ENCODE peak calls at places on chromosome 1, in five cellular contexts. One of them, this sample, is unnamed.

GRCh38 chr1:63908016-63908415 is 134.2 kb downstream of the ROR1 start:
- DNase-seq in activated naive CD4-positive, alpha-beta T cell: no peak
- DNase-seq in H4: peak
- DNase-seq in Peyer's patch: no peak
- DNase-seq in tibial artery: no peak
- DNase-seq in this sample: no peak

GRCh38 chr1:9078035-9078948 is 8.9 kb upstream of the SLC2A5 start:
- DNase-seq in activated naive CD4-positive, alpha-beta T cell: no peak
- DNase-seq in H4: peak
- DNase-seq in Peyer's patch: peak
- DNase-seq in tibial artery: no peak
- DNase-seq in this sample: peak

GRCh38 chr1:18938008-18938706 is 18.3 kb downstream of the IFFO2 start:
- DNase-seq in activated naive CD4-positive, alpha-beta T cell: no peak
- DNase-seq in H4: no peak
- DNase-seq in Peyer's patch: no peak
- DNase-seq in tibial artery: no peak
- DNase-seq in this sample: no peak

GRCh38 chr1:220409751-220410370 is 118.1 kb upstream of the MARK1 start:
- DNase-seq in activated naive CD4-positive, alpha-beta T cell: no peak
- DNase-seq in H4: no peak
- DNase-seq in Peyer's patch: no peak
- DNase-seq in tibial artery: no peak
- DNase-seq in this sample: no peak

GRCh38 chr1:88799433-88799832 is 91.9 kb downstream of the GTF2B start:
- DNase-seq in activated naive CD4-positive, alpha-beta T cell: no peak
- DNase-seq in H4: no peak
- DNase-seq in Peyer's patch: no peak
- DNase-seq in tibial artery: no peak
- DNase-seq in this sample: no peak

GRCh38 chr1:77288275-77288674 is 6.5 kb downstream of the AK5 start:
- DNase-seq in activated naive CD4-positive, alpha-beta T cell: no peak
- DNase-seq in H4: no peak
- DNase-seq in Peyer's patch: no peak
- DNase-seq in tibial artery: no peak
- DNase-seq in this sample: peak

GRCh38 chr1:235835226-235835625 is 31.5 kb downstream of the LYST start:
- DNase-seq in activated naive CD4-positive, alpha-beta T cell: no peak
- DNase-seq in H4: no peak
- DNase-seq in Peyer's patch: no peak
- DNase-seq in tibial artery: peak
- DNase-seq in this sample: no peak

GRCh38 chr1:183278736-183279591 is 92.9 kb downstream of the LAMC2 start:
- DNase-seq in activated naive CD4-positive, alpha-beta T cell: no peak
- DNase-seq in H4: peak
- DNase-seq in Peyer's patch: no peak
- DNase-seq in tibial artery: no peak
- DNase-seq in this sample: peak

GRCh38 chr1:212782422-212783154 is 9.0 kb downstream of the NSL1 start:
- DNase-seq in activated naive CD4-positive, alpha-beta T cell: no peak
- DNase-seq in H4: peak
- DNase-seq in Peyer's patch: no peak
- DNase-seq in tibial artery: no peak
- DNase-seq in this sample: peak

GRCh38 chr1:157040802-157041201 is 4.7 kb downstream of the ARHGEF11 start:
- DNase-seq in activated naive CD4-positive, alpha-beta T cell: no peak
- DNase-seq in H4: no peak
- DNase-seq in Peyer's patch: no peak
- DNase-seq in tibial artery: no peak
- DNase-seq in this sample: peak

GRCh38 chr1:98919652-98920051 is 85.0 kb downstream of the PLPPR5 start:
- DNase-seq in activated naive CD4-positive, alpha-beta T cell: no peak
- DNase-seq in H4: no peak
- DNase-seq in Peyer's patch: no peak
- DNase-seq in tibial artery: no peak
- DNase-seq in this sample: no peak

GRCh38 chr1:71770121-71770520 is 512.2 kb downstream of the NEGR1 start:
- DNase-seq in activated naive CD4-positive, alpha-beta T cell: no peak
- DNase-seq in H4: peak
- DNase-seq in Peyer's patch: no peak
- DNase-seq in tibial artery: no peak
- DNase-seq in this sample: peak

GRCh38 chr1:227587968-227588367 is 24.6 kb downstream of the ZNF678 start:
- DNase-seq in activated naive CD4-positive, alpha-beta T cell: no peak
- DNase-seq in H4: no peak
- DNase-seq in Peyer's patch: no peak
- DNase-seq in tibial artery: no peak
- DNase-seq in this sample: no peak

GRCh38 chr1:85229574-85230097 is 28.8 kb upstream of the SYDE2 start:
- DNase-seq in activated naive CD4-positive, alpha-beta T cell: no peak
- DNase-seq in H4: no peak
- DNase-seq in Peyer's patch: no peak
- DNase-seq in tibial artery: no peak
- DNase-seq in this sample: peak

GRCh38 chr1:119948342-119949214 is 52.3 kb upstream of the ADAM30 start:
- DNase-seq in activated naive CD4-positive, alpha-beta T cell: peak
- DNase-seq in H4: peak
- DNase-seq in Peyer's patch: peak
- DNase-seq in tibial artery: peak
- DNase-seq in this sample: peak

GRCh38 chr1:119829636-119830035 is 18.4 kb upstream of the REG4 start:
- DNase-seq in activated naive CD4-positive, alpha-beta T cell: no peak
- DNase-seq in H4: no peak
- DNase-seq in Peyer's patch: no peak
- DNase-seq in tibial artery: no peak
- DNase-seq in this sample: no peak

GRCh38 chr1:201137579-201138310 is 10.8 kb upstream of the ASCL5 start:
- DNase-seq in activated naive CD4-positive, alpha-beta T cell: no peak
- DNase-seq in H4: peak
- DNase-seq in Peyer's patch: no peak
- DNase-seq in tibial artery: peak
- DNase-seq in this sample: peak

GRCh38 chr1:166304131-166304530 is 137.3 kb upstream of the FAM78B start:
- DNase-seq in activated naive CD4-positive, alpha-beta T cell: no peak
- DNase-seq in H4: no peak
- DNase-seq in Peyer's patch: no peak
- DNase-seq in tibial artery: no peak
- DNase-seq in this sample: no peak

GRCh38 chr1:156927215-156928042 is 7.0 kb downstream of the LRRC71 start:
- DNase-seq in activated naive CD4-positive, alpha-beta T cell: no peak
- DNase-seq in H4: peak
- DNase-seq in Peyer's patch: peak
- DNase-seq in tibial artery: peak
- DNase-seq in this sample: peak

GRCh38 chr1:61670016-61670415 is 54.9 kb downstream of the TM2D1 start:
- DNase-seq in activated naive CD4-positive, alpha-beta T cell: no peak
- DNase-seq in H4: no peak
- DNase-seq in Peyer's patch: no peak
- DNase-seq in tibial artery: no peak
- DNase-seq in this sample: no peak

GRCh38 chr1:213761845-213762407 is 225.8 kb upstream of the PROX1 start:
- DNase-seq in activated naive CD4-positive, alpha-beta T cell: peak
- DNase-seq in H4: peak
- DNase-seq in Peyer's patch: no peak
- DNase-seq in tibial artery: no peak
- DNase-seq in this sample: peak

GRCh38 chr1:77412069-77412793 is 130.4 kb downstream of the AK5 start:
- DNase-seq in activated naive CD4-positive, alpha-beta T cell: no peak
- DNase-seq in H4: peak
- DNase-seq in Peyer's patch: no peak
- DNase-seq in tibial artery: no peak
- DNase-seq in this sample: peak

GRCh38 chr1:77825356-77825709 is 45.9 kb downstream of the MIGA1 start:
- DNase-seq in activated naive CD4-positive, alpha-beta T cell: no peak
- DNase-seq in H4: peak
- DNase-seq in Peyer's patch: peak
- DNase-seq in tibial artery: no peak
- DNase-seq in this sample: peak

GRCh38 chr1:74343191-74343590 is 108.0 kb downstream of the TNNI3K start:
- DNase-seq in activated naive CD4-positive, alpha-beta T cell: no peak
- DNase-seq in H4: no peak
- DNase-seq in Peyer's patch: no peak
- DNase-seq in tibial artery: no peak
- DNase-seq in this sample: peak

GRCh38 chr1:67840449-67840848 is 7.2 kb upstream of the GNG12 start:
- DNase-seq in activated naive CD4-positive, alpha-beta T cell: no peak
- DNase-seq in H4: peak
- DNase-seq in Peyer's patch: no peak
- DNase-seq in tibial artery: no peak
- DNase-seq in this sample: peak

GRCh38 chr1:46804926-46805325 is 6.1 kb downstream of the CYP4B1 start:
- DNase-seq in activated naive CD4-positive, alpha-beta T cell: no peak
- DNase-seq in H4: no peak
- DNase-seq in Peyer's patch: no peak
- DNase-seq in tibial artery: no peak
- DNase-seq in this sample: no peak

GRCh38 chr1:3178279-3178678 is 109.3 kb downstream of the PRDM16 start:
- DNase-seq in activated naive CD4-positive, alpha-beta T cell: no peak
- DNase-seq in H4: no peak
- DNase-seq in Peyer's patch: no peak
- DNase-seq in tibial artery: no peak
- DNase-seq in this sample: no peak

GRCh38 chr1:21318714-21319159 is 28.5 kb upstream of the ECE1 start:
- DNase-seq in activated naive CD4-positive, alpha-beta T cell: no peak
- DNase-seq in H4: no peak
- DNase-seq in Peyer's patch: peak
- DNase-seq in tibial artery: peak
- DNase-seq in this sample: no peak

GRCh38 chr1:64019818-64020217 is 183.6 kb upstream of the UBE2U start:
- DNase-seq in activated naive CD4-positive, alpha-beta T cell: no peak
- DNase-seq in H4: peak
- DNase-seq in Peyer's patch: peak
- DNase-seq in tibial artery: peak
- DNase-seq in this sample: peak

GRCh38 chr1:153963850-153964331 is 554 bp upstream of the SLC39A1 start:
- DNase-seq in activated naive CD4-positive, alpha-beta T cell: no peak
- DNase-seq in H4: no peak
- DNase-seq in Peyer's patch: peak
- DNase-seq in tibial artery: no peak
- DNase-seq in this sample: peak

GRCh38 chr1:244836135-244836521 is 670 bp downstream of the COX20 start:
- DNase-seq in activated naive CD4-positive, alpha-beta T cell: no peak
- DNase-seq in H4: no peak
- DNase-seq in Peyer's patch: no peak
- DNase-seq in tibial artery: no peak
- DNase-seq in this sample: peak

GRCh38 chr1:217907504-217907903 is 276.4 kb downstream of the SPATA17 start:
- DNase-seq in activated naive CD4-positive, alpha-beta T cell: no peak
- DNase-seq in H4: peak
- DNase-seq in Peyer's patch: no peak
- DNase-seq in tibial artery: no peak
- DNase-seq in this sample: peak

GRCh38 chr1:59057211-59057694 is 239.6 kb upstream of the FGGY start:
- DNase-seq in activated naive CD4-positive, alpha-beta T cell: no peak
- DNase-seq in H4: peak
- DNase-seq in Peyer's patch: peak
- DNase-seq in tibial artery: peak
- DNase-seq in this sample: no peak

GRCh38 chr1:59006932-59007331 is 223.1 kb upstream of the JUN start:
- DNase-seq in activated naive CD4-positive, alpha-beta T cell: no peak
- DNase-seq in H4: no peak
- DNase-seq in Peyer's patch: no peak
- DNase-seq in tibial artery: no peak
- DNase-seq in this sample: no peak

GRCh38 chr1:47894718-47895393 is 102.3 kb downstream of the TRABD2B start:
- DNase-seq in activated naive CD4-positive, alpha-beta T cell: no peak
- DNase-seq in H4: peak
- DNase-seq in Peyer's patch: peak
- DNase-seq in tibial artery: peak
- DNase-seq in this sample: peak

GRCh38 chr1:39900662-39901485 is 843 bp downstream of the MYCL start:
- DNase-seq in activated naive CD4-positive, alpha-beta T cell: no peak
- DNase-seq in H4: no peak
- DNase-seq in Peyer's patch: peak
- DNase-seq in tibial artery: peak
- DNase-seq in this sample: no peak

GRCh38 chr1:8421721-8422120 is 103.8 kb downstream of the SLC45A1 start:
- DNase-seq in activated naive CD4-positive, alpha-beta T cell: no peak
- DNase-seq in H4: no peak
- DNase-seq in Peyer's patch: no peak
- DNase-seq in tibial artery: no peak
- DNase-seq in this sample: no peak